ENCODE peak calls at places on chromosomes 16 and 17, in eight cellular contexts. One of them, this sample, is unnamed.

GRCh38 chr17:30556374-30557332 is 79.4 kb downstream of the GOSR1 start:
- DNase-seq in GM18507: no peak
- DNase-seq in AG10803: no peak
- DNase-seq in NCI-H524: no peak
- DNase-seq in stimulated activated CD4-positive, alpha-beta T cell treated with anti-CD3 and anti-CD28 coated beads, TNF-alpha, amount 100 ng/mL, for 4 hours: no peak
- DNase-seq in amygdala: no peak
- DNase-seq in AG09309: no peak
- DNase-seq in SW 1271: no peak
- DNase-seq in this sample: no peak

GRCh38 chr17:55770220-55770870 is 19.5 kb downstream of the PCTP start:
- DNase-seq in GM18507: peak
- DNase-seq in AG10803: peak
- DNase-seq in NCI-H524: peak
- DNase-seq in stimulated activated CD4-positive, alpha-beta T cell treated with anti-CD3 and anti-CD28 coated beads, TNF-alpha, amount 100 ng/mL, for 4 hours: no peak
- DNase-seq in amygdala: no peak
- DNase-seq in AG09309: peak
- DNase-seq in SW 1271: peak
- DNase-seq in this sample: no peak

GRCh38 chr17:21689604-21690003 is 2.7 kb upstream of the KCNJ18 start:
- DNase-seq in GM18507: no peak
- DNase-seq in AG10803: peak
- DNase-seq in NCI-H524: no peak
- DNase-seq in stimulated activated CD4-positive, alpha-beta T cell treated with anti-CD3 and anti-CD28 coated beads, TNF-alpha, amount 100 ng/mL, for 4 hours: no peak
- DNase-seq in amygdala: no peak
- DNase-seq in AG09309: peak
- DNase-seq in SW 1271: peak
- DNase-seq in this sample: peak

GRCh38 chr17:79670537-79671386 is 59.9 kb upstream of the RBFOX3 start:
- DNase-seq in GM18507: no peak
- DNase-seq in AG10803: no peak
- DNase-seq in NCI-H524: peak
- DNase-seq in stimulated activated CD4-positive, alpha-beta T cell treated with anti-CD3 and anti-CD28 coated beads, TNF-alpha, amount 100 ng/mL, for 4 hours: no peak
- DNase-seq in amygdala: no peak
- DNase-seq in AG09309: no peak
- DNase-seq in SW 1271: no peak
- DNase-seq in this sample: no peak

GRCh38 chr16:2926660-2927646 is 15.2 kb downstream of the FLYWCH1 start:
- DNase-seq in GM18507: peak
- DNase-seq in AG10803: peak
- DNase-seq in NCI-H524: peak
- DNase-seq in stimulated activated CD4-positive, alpha-beta T cell treated with anti-CD3 and anti-CD28 coated beads, TNF-alpha, amount 100 ng/mL, for 4 hours: peak
- DNase-seq in amygdala: peak
- DNase-seq in AG09309: peak
- DNase-seq in SW 1271: peak
- DNase-seq in this sample: no peak

GRCh38 chr16:87374313-87374712 is 9.3 kb downstream of the FBXO31 start:
- DNase-seq in GM18507: no peak
- DNase-seq in AG10803: no peak
- DNase-seq in NCI-H524: no peak
- DNase-seq in stimulated activated CD4-positive, alpha-beta T cell treated with anti-CD3 and anti-CD28 coated beads, TNF-alpha, amount 100 ng/mL, for 4 hours: no peak
- DNase-seq in amygdala: no peak
- DNase-seq in AG09309: no peak
- DNase-seq in SW 1271: no peak
- DNase-seq in this sample: no peak

GRCh38 chr16:73966851-73967250 is 329.8 kb upstream of the PSMD7 start:
- DNase-seq in GM18507: no peak
- DNase-seq in AG10803: no peak
- DNase-seq in NCI-H524: no peak
- DNase-seq in stimulated activated CD4-positive, alpha-beta T cell treated with anti-CD3 and anti-CD28 coated beads, TNF-alpha, amount 100 ng/mL, for 4 hours: no peak
- DNase-seq in amygdala: no peak
- DNase-seq in AG09309: no peak
- DNase-seq in SW 1271: no peak
- DNase-seq in this sample: no peak

GRCh38 chr16:85584192-85584757 is 28.8 kb upstream of the GSE1 start:
- DNase-seq in GM18507: no peak
- DNase-seq in AG10803: no peak
- DNase-seq in NCI-H524: no peak
- DNase-seq in stimulated activated CD4-positive, alpha-beta T cell treated with anti-CD3 and anti-CD28 coated beads, TNF-alpha, amount 100 ng/mL, for 4 hours: no peak
- DNase-seq in amygdala: no peak
- DNase-seq in AG09309: no peak
- DNase-seq in SW 1271: no peak
- DNase-seq in this sample: no peak

GRCh38 chr16:673399-673991 is 2.0 kb upstream of the RHBDL1 start:
- DNase-seq in GM18507: no peak
- DNase-seq in AG10803: no peak
- DNase-seq in NCI-H524: no peak
- DNase-seq in stimulated activated CD4-positive, alpha-beta T cell treated with anti-CD3 and anti-CD28 coated beads, TNF-alpha, amount 100 ng/mL, for 4 hours: no peak
- DNase-seq in amygdala: no peak
- DNase-seq in AG09309: no peak
- DNase-seq in SW 1271: no peak
- DNase-seq in this sample: no peak

GRCh38 chr17:55588858-55589257 is 77.6 kb upstream of the SMIM36 start:
- DNase-seq in GM18507: no peak
- DNase-seq in AG10803: peak
- DNase-seq in NCI-H524: no peak
- DNase-seq in stimulated activated CD4-positive, alpha-beta T cell treated with anti-CD3 and anti-CD28 coated beads, TNF-alpha, amount 100 ng/mL, for 4 hours: no peak
- DNase-seq in amygdala: no peak
- DNase-seq in AG09309: no peak
- DNase-seq in SW 1271: no peak
- DNase-seq in this sample: no peak